ENCODE peak calls at places on chromosome 2, in four cellular contexts. F is IMR-90, E is aorta, L is coronary artery. B is an unnamed sample.

GRCh38 chr2:163419000-163419575 is 316.7 kb downstream of the FIGN start:
- DNase-seq in F (no peak), E (no peak), L (no peak), B (no peak)

GRCh38 chr2:153595939-153596338 is 117.4 kb upstream of the RPRM start:
- DNase-seq in F (no peak), E (no peak), L (no peak), B (no peak)

GRCh38 chr2:191950132-191950885 is 103.4 kb upstream of the CAVIN2 start:
- DNase-seq in F (peak), E (no peak), L (no peak), B (no peak)

GRCh38 chr2:220394433-220394832 is 767.0 kb downstream of the SLC4A3 start:
- DNase-seq in F (peak), E (no peak), L (no peak), B (no peak)

GRCh38 chr2:44268259-44268649 is 7.0 kb upstream of the SLC3A1 start:
- DNase-seq in F (peak), E (no peak), L (no peak), B (no peak)

GRCh38 chr2:46448656-46449055 is 30.7 kb upstream of the TMEM247 start:
- DNase-seq in F (no peak), E (no peak), L (no peak), B (no peak)

GRCh38 chr2:69559696-69560482 is 83.7 kb downstream of the AAK1 start:
- DNase-seq in F (peak), E (no peak), L (no peak), B (no peak)

GRCh38 chr2:12715878-12716249 is 872 bp upstream of the TRIB2 start:
- DNase-seq in F (peak), E (peak), L (peak), B (peak)

GRCh38 chr2:70248810-70249438 is 496 bp upstream of the TIA1 start:
- DNase-seq in F (no peak), E (peak), L (peak), B (no peak)

GRCh38 chr2:224440988-224441387 is 39.1 kb upstream of the FAM124B start:
- DNase-seq in F (no peak), E (no peak), L (no peak), B (no peak)

GRCh38 chr2:145038041-145038525 is 518.2 kb upstream of the ZEB2 start:
- DNase-seq in F (peak), E (no peak), L (no peak), B (no peak)

GRCh38 chr2:215921884-215922283 is 91.5 kb downstream of the MREG start:
- DNase-seq in F (peak), E (peak), L (no peak), B (no peak)

GRCh38 chr2:210635257-210635656 is 78.9 kb downstream of the CPS1 start:
- DNase-seq in F (no peak), E (no peak), L (no peak), B (no peak)

GRCh38 chr2:83364264-83364663 is 1094.8 kb downstream of the SUCLG1 start:
- DNase-seq in F (no peak), E (no peak), L (no peak), B (no peak)

GRCh38 chr2:241872313-241872642 is 2.7 kb downstream of the RTP5 start:
- DNase-seq in F (no peak), E (no peak), L (no peak), B (no peak)

GRCh38 chr2:100884145-100884621 is 64.2 kb downstream of the NPAS2 start:
- DNase-seq in F (peak), E (no peak), L (no peak), B (no peak)

B was measured in upper lobe of right lung.